ENCODE peak calls at places on chromosome 1, in nine cellular contexts. One of them, this sample, is unnamed.

GRCh38 chr1:2385606-2386280 is 5.6 kb downstream of the MORN1 start:
- DNase-seq in upper lobe of right lung: peak; percentile 38
- DNase-seq in natural killer cell: no peak
- DNase-seq in heart left ventricle: peak; percentile 24
- DNase-seq in OCI-LY7: no peak
- DNase-seq in fibroblast of mammary gland: no peak
- DNase-seq in cardiac fibroblast: no peak
- DNase-seq in SK-N-SH: no peak
- DNase-seq in tibial artery: peak; percentile 13
- DNase-seq in this sample: no peak

GRCh38 chr1:185238447-185238846 is 78.6 kb downstream of the IVNS1ABP start:
- DNase-seq in cardiac fibroblast: peak; percentile 48
- DNase-seq in natural killer cell: no peak
- DNase-seq in OCI-LY7: peak; percentile 4
- DNase-seq in fibroblast of mammary gland: peak; percentile 39
- DNase-seq in SK-N-SH: no peak
- DNase-seq in tibial artery: no peak
- DNase-seq in upper lobe of right lung: no peak
- DNase-seq in heart left ventricle: no peak
- DNase-seq in this sample: no peak

GRCh38 chr1:162910161-162910560 is 49.2 kb upstream of the CCDC190 start:
- DNase-seq in cardiac fibroblast: no peak
- DNase-seq in OCI-LY7: no peak
- DNase-seq in natural killer cell: no peak
- DNase-seq in upper lobe of right lung: no peak
- DNase-seq in SK-N-SH: no peak
- DNase-seq in heart left ventricle: no peak
- DNase-seq in tibial artery: no peak
- DNase-seq in fibroblast of mammary gland: no peak
- DNase-seq in this sample: no peak

GRCh38 chr1:29156543-29157268 is 25.0 kb downstream of the SRSF4 start:
- DNase-seq in cardiac fibroblast: peak; percentile 84
- DNase-seq in fibroblast of mammary gland: no peak
- DNase-seq in SK-N-SH: no peak
- DNase-seq in natural killer cell: no peak
- DNase-seq in heart left ventricle: no peak
- DNase-seq in upper lobe of right lung: no peak
- DNase-seq in tibial artery: no peak
- DNase-seq in OCI-LY7: no peak
- DNase-seq in this sample: no peak

GRCh38 chr1:11337536-11338350 is 64.7 kb downstream of the UBIAD1 start:
- DNase-seq in cardiac fibroblast: peak; percentile 38
- DNase-seq in OCI-LY7: peak; percentile 71
- DNase-seq in heart left ventricle: peak; percentile 50
- DNase-seq in upper lobe of right lung: peak; percentile 73
- DNase-seq in natural killer cell: peak; percentile 71
- DNase-seq in fibroblast of mammary gland: peak; percentile 24
- DNase-seq in SK-N-SH: peak; percentile 88
- DNase-seq in tibial artery: peak; percentile 28
- DNase-seq in this sample: no peak

GRCh38 chr1:30138891-30139290 is 584.5 kb downstream of the MATN1 start:
- DNase-seq in OCI-LY7: no peak
- DNase-seq in natural killer cell: no peak
- DNase-seq in tibial artery: no peak
- DNase-seq in heart left ventricle: no peak
- DNase-seq in cardiac fibroblast: no peak
- DNase-seq in SK-N-SH: no peak
- DNase-seq in fibroblast of mammary gland: no peak
- DNase-seq in upper lobe of right lung: no peak
- DNase-seq in this sample: no peak

GRCh38 chr1:97630968-97631367 is 289.9 kb downstream of the DPYD start:
- DNase-seq in natural killer cell: no peak
- DNase-seq in OCI-LY7: no peak
- DNase-seq in tibial artery: no peak
- DNase-seq in upper lobe of right lung: no peak
- DNase-seq in cardiac fibroblast: peak; percentile 57
- DNase-seq in SK-N-SH: peak; percentile 8
- DNase-seq in fibroblast of mammary gland: no peak
- DNase-seq in heart left ventricle: peak; percentile 33
- DNase-seq in this sample: no peak

GRCh38 chr1:19975423-19976193 is 3.8 kb downstream of the PLA2G2A start:
- DNase-seq in natural killer cell: no peak
- DNase-seq in upper lobe of right lung: no peak
- DNase-seq in fibroblast of mammary gland: no peak
- DNase-seq in tibial artery: no peak
- DNase-seq in heart left ventricle: no peak
- DNase-seq in cardiac fibroblast: no peak
- DNase-seq in OCI-LY7: no peak
- DNase-seq in SK-N-SH: no peak
- DNase-seq in this sample: no peak

GRCh38 chr1:211548321-211549091 is 30.5 kb downstream of the SLC30A1 start:
- DNase-seq in heart left ventricle: peak; percentile 36
- DNase-seq in fibroblast of mammary gland: no peak
- DNase-seq in cardiac fibroblast: no peak
- DNase-seq in upper lobe of right lung: no peak
- DNase-seq in tibial artery: peak; percentile 16
- DNase-seq in SK-N-SH: no peak
- DNase-seq in natural killer cell: no peak
- DNase-seq in OCI-LY7: no peak
- DNase-seq in this sample: no peak

GRCh38 chr1:175818929-175819328 is 75.5 kb upstream of the TNR start:
- DNase-seq in heart left ventricle: no peak
- DNase-seq in fibroblast of mammary gland: no peak
- DNase-seq in natural killer cell: no peak
- DNase-seq in upper lobe of right lung: no peak
- DNase-seq in cardiac fibroblast: no peak
- DNase-seq in OCI-LY7: no peak
- DNase-seq in SK-N-SH: no peak
- DNase-seq in tibial artery: no peak
- DNase-seq in this sample: no peak

GRCh38 chr1:221655766-221656305 is 86.1 kb downstream of the DUSP10 start:
- DNase-seq in OCI-LY7: no peak
- DNase-seq in heart left ventricle: no peak
- DNase-seq in cardiac fibroblast: no peak
- DNase-seq in upper lobe of right lung: no peak
- DNase-seq in fibroblast of mammary gland: no peak
- DNase-seq in tibial artery: no peak
- DNase-seq in natural killer cell: no peak
- DNase-seq in SK-N-SH: no peak
- DNase-seq in this sample: no peak

GRCh38 chr1:226447932-226448670 is 40.2 kb upstream of the PARP1 start:
- DNase-seq in natural killer cell: no peak
- DNase-seq in cardiac fibroblast: no peak
- DNase-seq in OCI-LY7: no peak
- DNase-seq in tibial artery: no peak
- DNase-seq in SK-N-SH: no peak
- DNase-seq in upper lobe of right lung: no peak
- DNase-seq in heart left ventricle: no peak
- DNase-seq in fibroblast of mammary gland: peak; percentile 15
- DNase-seq in this sample: no peak

GRCh38 chr1:36367798-36368197 is 17.9 kb downstream of the STK40 start:
- DNase-seq in natural killer cell: no peak
- DNase-seq in SK-N-SH: no peak
- DNase-seq in upper lobe of right lung: no peak
- DNase-seq in tibial artery: no peak
- DNase-seq in cardiac fibroblast: no peak
- DNase-seq in OCI-LY7: no peak
- DNase-seq in heart left ventricle: no peak
- DNase-seq in fibroblast of mammary gland: no peak
- DNase-seq in this sample: no peak

GRCh38 chr1:36367067-36367466 is 18.7 kb downstream of the STK40 start:
- DNase-seq in heart left ventricle: no peak
- DNase-seq in natural killer cell: no peak
- DNase-seq in tibial artery: no peak
- DNase-seq in SK-N-SH: no peak
- DNase-seq in OCI-LY7: no peak
- DNase-seq in fibroblast of mammary gland: no peak
- DNase-seq in cardiac fibroblast: no peak
- DNase-seq in upper lobe of right lung: no peak
- DNase-seq in this sample: no peak

GRCh38 chr1:36369061-36369470 is 16.7 kb downstream of the STK40 start:
- DNase-seq in fibroblast of mammary gland: peak; percentile 63
- DNase-seq in natural killer cell: peak; percentile 81
- DNase-seq in tibial artery: peak; percentile 77
- DNase-seq in OCI-LY7: peak; percentile 83
- DNase-seq in upper lobe of right lung: peak; percentile 80
- DNase-seq in heart left ventricle: peak; percentile 81
- DNase-seq in SK-N-SH: peak; percentile 84
- DNase-seq in cardiac fibroblast: peak; percentile 76
- DNase-seq in this sample: peak; percentile 56

GRCh38 chr1:36365310-36365895 is 20.3 kb downstream of the STK40 start:
- DNase-seq in OCI-LY7: no peak
- DNase-seq in tibial artery: peak; percentile 70
- DNase-seq in SK-N-SH: no peak
- DNase-seq in upper lobe of right lung: no peak
- DNase-seq in fibroblast of mammary gland: peak; percentile 86
- DNase-seq in heart left ventricle: peak; percentile 86
- DNase-seq in natural killer cell: no peak
- DNase-seq in cardiac fibroblast: peak; percentile 76
- DNase-seq in this sample: peak; percentile 73

DNA sequence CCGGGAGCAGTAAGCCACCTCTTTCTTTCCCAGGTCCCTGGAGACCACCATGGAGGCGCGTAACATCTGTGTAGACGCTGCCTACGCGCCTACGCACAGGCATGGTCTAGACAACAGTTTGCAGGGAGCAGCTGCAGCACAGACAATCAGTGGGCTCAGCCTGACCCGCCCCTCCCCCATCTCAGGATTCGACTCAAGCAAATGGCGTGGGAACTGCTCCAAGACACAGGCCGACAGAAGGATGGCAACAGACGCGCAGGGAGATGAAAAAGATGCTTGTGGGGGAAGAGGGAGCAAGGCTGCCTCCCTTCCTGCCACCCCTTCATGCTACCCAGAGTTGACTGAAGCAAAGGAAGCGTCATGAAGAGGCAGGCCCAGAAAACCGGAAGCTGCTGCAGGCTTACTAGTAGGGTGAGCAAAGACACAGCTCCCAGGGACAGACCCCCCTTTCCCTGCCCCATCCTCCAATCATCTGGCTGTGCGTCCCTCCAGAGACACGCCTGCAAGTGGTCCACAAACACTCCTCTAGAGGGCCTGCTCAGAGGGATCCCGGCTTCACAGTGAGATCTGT is 19.5 kb downstream of the STK40 start:
- DNase-seq in cardiac fibroblast: peak; percentile 70
- DNase-seq in fibroblast of mammary gland: peak; percentile 64
- DNase-seq in heart left ventricle: peak; percentile 86
- DNase-seq in upper lobe of right lung: no peak
- DNase-seq in OCI-LY7: peak; percentile 73
- DNase-seq in natural killer cell: no peak
- DNase-seq in SK-N-SH: peak; percentile 89
- DNase-seq in tibial artery: no peak
- DNase-seq in this sample: peak; percentile 62
- TF ChIP-seq CTCF in cardiac fibroblast: no peak
- TF ChIP-seq CTCF in fibroblast of mammary gland: no peak
- TF ChIP-seq CTCF in heart left ventricle: no peak
- TF ChIP-seq CTCF in upper lobe of right lung: no peak
- TF ChIP-seq CTCF in OCI-LY7: peak; percentile 33
- TF ChIP-seq CTCF in natural killer cell: no peak
- TF ChIP-seq CTCF in SK-N-SH: peak; percentile 26
- TF ChIP-seq CTCF in tibial artery: no peak
- TF ChIP-seq CTCF in this sample: peak; percentile 15

DNA sequence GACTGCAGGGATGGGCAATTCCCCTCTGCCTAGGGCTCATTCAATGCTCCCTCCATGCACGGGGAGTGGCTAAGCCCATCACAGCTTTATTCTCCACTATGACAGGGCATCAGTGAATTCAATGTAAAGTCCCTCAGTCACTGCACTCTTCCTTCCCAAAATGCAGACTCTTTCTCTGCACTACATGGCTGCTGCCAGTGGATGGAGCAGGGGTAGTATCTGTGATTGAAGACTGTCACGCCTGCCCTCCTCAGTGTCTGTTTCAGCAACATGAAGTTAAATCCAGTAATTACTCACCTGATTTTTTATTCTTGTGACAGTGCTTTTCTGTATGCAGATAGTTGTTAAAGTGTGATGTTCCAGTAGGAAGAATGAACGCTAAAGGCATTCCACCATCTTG is 1323.2 kb downstream of the AMY1C start:
- DNase-seq in tibial artery: no peak
- DNase-seq in upper lobe of right lung: peak; percentile 11
- DNase-seq in OCI-LY7: no peak
- DNase-seq in natural killer cell: no peak
- DNase-seq in cardiac fibroblast: no peak
- DNase-seq in fibroblast of mammary gland: no peak
- DNase-seq in SK-N-SH: no peak
- DNase-seq in heart left ventricle: no peak
- DNase-seq in this sample: no peak
- TF ChIP-seq CTCF in tibial artery: no peak
- TF ChIP-seq CTCF in upper lobe of right lung: no peak
- TF ChIP-seq CTCF in OCI-LY7: no peak
- TF ChIP-seq CTCF in natural killer cell: no peak
- TF ChIP-seq CTCF in cardiac fibroblast: no peak
- TF ChIP-seq CTCF in fibroblast of mammary gland: no peak
- TF ChIP-seq CTCF in SK-N-SH: no peak
- TF ChIP-seq CTCF in heart left ventricle: no peak
- TF ChIP-seq CTCF in this sample: no peak

GRCh38 chr1:245875581-245876263 is 631.4 kb downstream of the SMYD3 start:
- DNase-seq in cardiac fibroblast: peak; percentile 47
- DNase-seq in tibial artery: no peak
- DNase-seq in SK-N-SH: peak; percentile 33
- DNase-seq in fibroblast of mammary gland: no peak
- DNase-seq in OCI-LY7: no peak
- DNase-seq in natural killer cell: no peak
- DNase-seq in heart left ventricle: no peak
- DNase-seq in upper lobe of right lung: no peak
- DNase-seq in this sample: no peak
- TF ChIP-seq CTCF in cardiac fibroblast: no peak
- TF ChIP-seq CTCF in tibial artery: no peak
- TF ChIP-seq CTCF in SK-N-SH: no peak
- TF ChIP-seq CTCF in fibroblast of mammary gland: no peak
- TF ChIP-seq CTCF in OCI-LY7: no peak
- TF ChIP-seq CTCF in natural killer cell: no peak
- TF ChIP-seq CTCF in heart left ventricle: no peak
- TF ChIP-seq CTCF in upper lobe of right lung: no peak
- TF ChIP-seq CTCF in this sample: no peak

DNA sequence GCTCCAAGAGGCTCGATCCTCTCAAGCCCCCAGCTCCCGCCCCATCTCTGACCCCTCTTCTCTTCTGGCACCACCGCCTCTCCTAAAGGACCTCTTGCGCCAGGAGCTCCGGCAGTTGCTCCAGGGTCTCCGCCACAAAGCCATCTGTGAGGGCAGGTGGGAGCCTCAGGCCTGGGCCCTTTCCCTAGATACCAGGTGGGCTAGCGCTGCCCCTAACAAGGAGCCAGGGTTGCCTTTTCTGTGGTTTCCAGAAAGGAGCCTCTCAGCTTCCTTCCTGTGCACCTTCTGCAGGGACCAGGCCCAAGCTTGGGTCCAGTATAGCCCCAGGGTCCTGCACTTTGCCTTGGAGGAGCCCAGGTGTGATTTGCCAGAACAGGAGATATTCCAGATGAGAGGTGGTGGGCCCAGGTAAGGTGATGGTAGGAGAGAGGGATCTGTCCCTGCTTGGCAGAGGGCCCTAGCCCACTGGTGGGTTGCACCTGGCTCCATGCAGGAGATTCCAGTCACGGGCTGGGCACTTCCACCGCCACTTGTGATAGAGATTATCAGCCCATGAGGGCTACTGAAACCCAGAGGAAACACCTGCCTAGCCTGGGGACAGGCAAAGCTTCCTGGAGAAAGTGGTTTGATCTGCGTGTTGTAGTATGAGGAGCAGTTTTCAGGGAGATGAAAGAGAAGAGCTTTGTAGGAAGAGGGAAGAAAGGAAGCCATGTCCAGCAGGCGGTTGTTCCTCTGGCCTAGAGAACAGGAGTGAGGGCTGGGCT is 1.0 kb downstream of the CCDC24 start:
- DNase-seq in upper lobe of right lung: no peak
- DNase-seq in OCI-LY7: no peak
- DNase-seq in natural killer cell: no peak
- DNase-seq in SK-N-SH: no peak
- DNase-seq in tibial artery: no peak
- DNase-seq in cardiac fibroblast: no peak
- DNase-seq in fibroblast of mammary gland: no peak
- DNase-seq in heart left ventricle: no peak
- DNase-seq in this sample: no peak
- TF ChIP-seq CTCF in upper lobe of right lung: no peak
- TF ChIP-seq CTCF in OCI-LY7: no peak
- TF ChIP-seq CTCF in natural killer cell: no peak
- TF ChIP-seq CTCF in SK-N-SH: no peak
- TF ChIP-seq CTCF in tibial artery: no peak
- TF ChIP-seq CTCF in cardiac fibroblast: no peak
- TF ChIP-seq CTCF in fibroblast of mammary gland: no peak
- TF ChIP-seq CTCF in heart left ventricle: no peak
- TF ChIP-seq CTCF in this sample: no peak

This sample was measured in HFFc6.